ENCODE peak calls at places on chromosomes 13 and 19, in five cellular contexts. One of them, this sample, is unnamed.
A peak's percentile ranks its signal among the peaks of the same experiment; 100 is the strongest.

GRCh38 chr19:41025871-41026270 is 34.8 kb downstream of the CYP2B6 start:
- DNase-seq in neural progenitor cell: peak; percentile 6
- DNase-seq in HCT116: no peak
- DNase-seq in GM23248: no peak
- DNase-seq in MM.1S: no peak
- DNase-seq in this sample: no peak

GRCh38 chr19:41330476-41330875 is 20.5 kb downstream of the CCDC97 start:
- DNase-seq in neural progenitor cell: no peak
- DNase-seq in HCT116: no peak
- DNase-seq in GM23248: no peak
- DNase-seq in MM.1S: no peak
- DNase-seq in this sample: no peak

GRCh38 chr13:32237681-32238080 is 77.5 kb downstream of the ZAR1L start:
- DNase-seq in neural progenitor cell: no peak
- DNase-seq in HCT116: no peak
- DNase-seq in GM23248: no peak
- DNase-seq in MM.1S: no peak
- DNase-seq in this sample: no peak

GRCh38 chr13:33251131-33251629 is 34.4 kb downstream of the STARD13 start:
- DNase-seq in neural progenitor cell: no peak
- DNase-seq in HCT116: peak; percentile 31
- DNase-seq in GM23248: peak; percentile 94
- DNase-seq in MM.1S: peak; percentile 15
- DNase-seq in this sample: no peak

GRCh38 chr19:16794456-16794855 is 34.7 kb upstream of the SIN3B start:
- DNase-seq in neural progenitor cell: no peak
- DNase-seq in HCT116: no peak
- DNase-seq in GM23248: no peak
- DNase-seq in MM.1S: no peak
- DNase-seq in this sample: no peak

GRCh38 chr13:20174656-20175405 is 14.0 kb upstream of the GJA3 start:
- DNase-seq in neural progenitor cell: no peak
- DNase-seq in HCT116: peak; percentile 90
- DNase-seq in GM23248: peak; percentile 100
- DNase-seq in MM.1S: peak; percentile 83
- DNase-seq in this sample: no peak

GRCh38 chr13:94968040-94968756 is 255.9 kb upstream of the SOX21 start:
- DNase-seq in neural progenitor cell: peak; percentile 86
- DNase-seq in HCT116: no peak
- DNase-seq in GM23248: peak; percentile 24
- DNase-seq in MM.1S: no peak
- DNase-seq in this sample: no peak

GRCh38 chr19:58563034-58563573 is 4.7 kb upstream of the UBE2M start:
- DNase-seq in neural progenitor cell: no peak
- DNase-seq in HCT116: no peak
- DNase-seq in GM23248: peak; percentile 33
- DNase-seq in MM.1S: no peak
- DNase-seq in this sample: peak; percentile 40

GRCh38 chr13:52461265-52461664 is 6.0 kb downstream of the CKAP2 start:
- DNase-seq in neural progenitor cell: no peak
- DNase-seq in HCT116: no peak
- DNase-seq in GM23248: no peak
- DNase-seq in MM.1S: no peak
- DNase-seq in this sample: no peak

GRCh38 chr13:89749888-89750287 is 1597.6 kb upstream of the MIR17HG start:
- DNase-seq in neural progenitor cell: no peak
- DNase-seq in HCT116: no peak
- DNase-seq in GM23248: no peak
- DNase-seq in MM.1S: no peak
- DNase-seq in this sample: no peak

GRCh38 chr19:53504903-53505302 is 33.0 kb upstream of the ZNF331 start:
- DNase-seq in neural progenitor cell: no peak
- DNase-seq in HCT116: no peak
- DNase-seq in GM23248: no peak
- DNase-seq in MM.1S: no peak
- DNase-seq in this sample: no peak

GRCh38 chr19:5799247-5800241 is 5.3 kb upstream of the NRTN start:
- DNase-seq in neural progenitor cell: no peak
- DNase-seq in HCT116: no peak
- DNase-seq in GM23248: no peak
- DNase-seq in MM.1S: no peak
- DNase-seq in this sample: no peak

GRCh38 chr19:31350693-31351211 is 1.5 kb upstream of the TSHZ3 start:
- DNase-seq in neural progenitor cell: peak; percentile 88
- DNase-seq in HCT116: no peak
- DNase-seq in GM23248: peak; percentile 87
- DNase-seq in MM.1S: no peak
- DNase-seq in this sample: no peak

GRCh38 chr19:18386543-18387251 is 739 bp downstream of the GDF15 start:
- DNase-seq in neural progenitor cell: no peak
- DNase-seq in HCT116: no peak
- DNase-seq in GM23248: peak; percentile 77
- DNase-seq in MM.1S: no peak
- DNase-seq in this sample: no peak

GRCh38 chr13:90510319-90510718 is 837.2 kb upstream of the MIR17HG start:
- DNase-seq in neural progenitor cell: no peak
- DNase-seq in HCT116: no peak
- DNase-seq in GM23248: no peak
- DNase-seq in MM.1S: no peak
- DNase-seq in this sample: no peak

GRCh38 chr13:49627831-49628652 is at the start of gene ARL11:
- DNase-seq in neural progenitor cell: peak; percentile 44
- DNase-seq in HCT116: no peak
- DNase-seq in GM23248: no peak
- DNase-seq in MM.1S: peak; percentile 30
- DNase-seq in this sample: peak; percentile 93

GRCh38 chr13:32125221-32125621 is 93.6 kb downstream of the FRY start:
- DNase-seq in neural progenitor cell: no peak
- DNase-seq in HCT116: no peak
- DNase-seq in GM23248: peak; percentile 74
- DNase-seq in MM.1S: no peak
- DNase-seq in this sample: no peak

GRCh38 chr19:9735986-9736385 is 32.6 kb downstream of the ZNF846 start:
- DNase-seq in neural progenitor cell: no peak
- DNase-seq in HCT116: no peak
- DNase-seq in GM23248: no peak
- DNase-seq in MM.1S: no peak
- DNase-seq in this sample: no peak

GRCh38 chr13:85729296-85729695 is 69.9 kb downstream of the SLITRK6 start:
- DNase-seq in neural progenitor cell: no peak
- DNase-seq in HCT116: no peak
- DNase-seq in GM23248: no peak
- DNase-seq in MM.1S: no peak
- DNase-seq in this sample: no peak

GRCh38 chr13:43878897-43879322 is 630 bp downstream of the CCDC122 start:
- DNase-seq in neural progenitor cell: peak; percentile 71
- DNase-seq in HCT116: no peak
- DNase-seq in GM23248: peak; percentile 90
- DNase-seq in MM.1S: peak; percentile 31
- DNase-seq in this sample: peak; percentile 33

GRCh38 chr13:18998389-18998788 is 183.2 kb downstream of the TUBA3C start:
- DNase-seq in neural progenitor cell: no peak
- DNase-seq in HCT116: no peak
- DNase-seq in GM23248: no peak
- DNase-seq in MM.1S: no peak
- DNase-seq in this sample: no peak

GRCh38 chr19:4557971-4558941 is 1.2 kb downstream of the SEMA6B start:
- DNase-seq in neural progenitor cell: peak; percentile 67
- DNase-seq in HCT116: no peak
- DNase-seq in GM23248: peak; percentile 45
- DNase-seq in MM.1S: peak; percentile 34
- DNase-seq in this sample: peak; percentile 30

GRCh38 chr19:55406869-55407624 is 541 bp downstream of the UBE2S start:
- DNase-seq in neural progenitor cell: peak; percentile 42
- DNase-seq in HCT116: no peak
- DNase-seq in GM23248: peak; percentile 81
- DNase-seq in MM.1S: peak; percentile 30
- DNase-seq in this sample: peak; percentile 57

GRCh38 chr19:12629215-12629614 is 18.5 kb downstream of the ZNF791 start:
- DNase-seq in neural progenitor cell: no peak
- DNase-seq in HCT116: no peak
- DNase-seq in GM23248: no peak
- DNase-seq in MM.1S: no peak
- DNase-seq in this sample: no peak

GRCh38 chr19:8429044-8429443 is 15.7 kb upstream of the HNRNPM start:
- DNase-seq in neural progenitor cell: no peak
- DNase-seq in HCT116: no peak
- DNase-seq in GM23248: no peak
- DNase-seq in MM.1S: no peak
- DNase-seq in this sample: no peak

GRCh38 chr13:29702912-29703351 is 107.4 kb upstream of the SLC7A1 start:
- DNase-seq in neural progenitor cell: no peak
- DNase-seq in HCT116: no peak
- DNase-seq in GM23248: peak; percentile 96
- DNase-seq in MM.1S: no peak
- DNase-seq in this sample: no peak

GRCh38 chr13:51808811-51809210 is 4.8 kb upstream of the DHRS12 start:
- DNase-seq in neural progenitor cell: no peak
- DNase-seq in HCT116: no peak
- DNase-seq in GM23248: no peak
- DNase-seq in MM.1S: no peak
- DNase-seq in this sample: no peak

GRCh38 chr13:61685683-61686013 is 270.0 kb upstream of the PCDH20 start:
- DNase-seq in neural progenitor cell: peak; percentile 68
- DNase-seq in HCT116: peak; percentile 3
- DNase-seq in GM23248: no peak
- DNase-seq in MM.1S: no peak
- DNase-seq in this sample: no peak

GRCh38 chr19:17951151-17952040 is 15.5 kb upstream of the KCNN1 start:
- DNase-seq in neural progenitor cell: peak; percentile 43
- DNase-seq in HCT116: no peak
- DNase-seq in GM23248: no peak
- DNase-seq in MM.1S: no peak
- DNase-seq in this sample: no peak

GRCh38 chr19:35164418-35164817 is 9.9 kb downstream of the FXYD5 start:
- DNase-seq in neural progenitor cell: no peak
- DNase-seq in HCT116: peak; percentile 81
- DNase-seq in GM23248: no peak
- DNase-seq in MM.1S: no peak
- DNase-seq in this sample: no peak

GRCh38 chr19:46744005-46744691 is 1.7 kb upstream of the FKRP start:
- DNase-seq in neural progenitor cell: no peak
- DNase-seq in HCT116: no peak
- DNase-seq in GM23248: peak; percentile 39
- DNase-seq in MM.1S: no peak
- DNase-seq in this sample: no peak

GRCh38 chr13:51519839-51520238 is 64.4 kb upstream of the WDFY2 start:
- DNase-seq in neural progenitor cell: no peak
- DNase-seq in HCT116: no peak
- DNase-seq in GM23248: peak; percentile 71
- DNase-seq in MM.1S: no peak
- DNase-seq in this sample: no peak

GRCh38 chr13:20945952-20946383 is 43.4 kb upstream of the XPO4 start:
- DNase-seq in neural progenitor cell: peak; percentile 34
- DNase-seq in HCT116: no peak
- DNase-seq in GM23248: peak; percentile 35
- DNase-seq in MM.1S: no peak
- DNase-seq in this sample: no peak

GRCh38 chr13:95627590-95627989 is 16.9 kb downstream of the DZIP1 start:
- DNase-seq in neural progenitor cell: no peak
- DNase-seq in HCT116: no peak
- DNase-seq in GM23248: peak; percentile 76
- DNase-seq in MM.1S: no peak
- DNase-seq in this sample: no peak

GRCh38 chr19:30570194-30570593 is 198.0 kb downstream of the ZNF536 start:
- DNase-seq in neural progenitor cell: no peak
- DNase-seq in HCT116: no peak
- DNase-seq in GM23248: no peak
- DNase-seq in MM.1S: no peak
- DNase-seq in this sample: no peak

GRCh38 chr19:31039151-31039550 is 310.1 kb downstream of the TSHZ3 start:
- DNase-seq in neural progenitor cell: no peak
- DNase-seq in HCT116: no peak
- DNase-seq in GM23248: no peak
- DNase-seq in MM.1S: no peak
- DNase-seq in this sample: no peak

GRCh38 chr13:68676513-68677115 is 1431.0 kb upstream of the ATXN8OS start:
- DNase-seq in neural progenitor cell: no peak
- DNase-seq in HCT116: no peak
- DNase-seq in GM23248: no peak
- DNase-seq in MM.1S: no peak
- DNase-seq in this sample: no peak

GRCh38 chr19:3656073-3656746 is 29.6 kb upstream of the CACTIN start:
- DNase-seq in neural progenitor cell: no peak
- DNase-seq in HCT116: no peak
- DNase-seq in GM23248: peak; percentile 36
- DNase-seq in MM.1S: no peak
- DNase-seq in this sample: no peak

GRCh38 chr19:3606690-3607289 is at the start of gene TBXA2R:
- DNase-seq in neural progenitor cell: peak; percentile 64
- DNase-seq in HCT116: peak; percentile 19
- DNase-seq in GM23248: peak; percentile 86
- DNase-seq in MM.1S: no peak
- DNase-seq in this sample: peak; percentile 27

GRCh38 chr19:48656840-48657474 is 11.0 kb upstream of the CA11 start:
- DNase-seq in neural progenitor cell: no peak
- DNase-seq in HCT116: no peak
- DNase-seq in GM23248: peak; percentile 94
- DNase-seq in MM.1S: no peak
- DNase-seq in this sample: no peak
- TF ChIP-seq EZH2phosphoT487 in neural progenitor cell: no peak
- TF ChIP-seq EZH2phosphoT487 in HCT116: no peak
- TF ChIP-seq EZH2phosphoT487 in GM23248: no peak
- TF ChIP-seq EZH2phosphoT487 in MM.1S: no peak
- TF ChIP-seq EZH2phosphoT487 in this sample: no peak

GRCh38 chr13:80093888-80094287 is 247.0 kb downstream of the SPRY2 start:
- DNase-seq in neural progenitor cell: no peak
- DNase-seq in HCT116: no peak
- DNase-seq in GM23248: no peak
- DNase-seq in MM.1S: no peak
- DNase-seq in this sample: no peak
- H3K36me3 ChIP-seq in neural progenitor cell: no peaks in the 10 kb centered on the region
- H3K36me3 ChIP-seq in HCT116: no peaks in the 10 kb centered on the region
- H3K36me3 ChIP-seq in GM23248: no peaks in the 10 kb centered on the region
- H3K36me3 ChIP-seq in MM.1S: no peaks in the 10 kb centered on the region
- H3K36me3 ChIP-seq in this sample: no peaks in the 10 kb centered on the region

GRCh38 chr13:41018583-41018909 is 570 bp downstream of the ELF1 start:
- DNase-seq in neural progenitor cell: no peak
- DNase-seq in HCT116: no peak
- DNase-seq in GM23248: no peak
- DNase-seq in MM.1S: no peak
- DNase-seq in this sample: no peak
- H3K4me2 ChIP-seq in neural progenitor cell: no peak overlapping the region
- H3K4me2 ChIP-seq in HCT116: peak overlapping the region; percentile 85
- H3K4me2 ChIP-seq in GM23248: peak overlapping the region; percentile 55
- H3K4me2 ChIP-seq in MM.1S: peak overlapping the region; percentile 45
- H3K4me2 ChIP-seq in this sample: peak overlapping the region; percentile 78

GRCh38 chr13:105537113-105537512 is 998.3 kb downstream of the EFNB2 start:
- DNase-seq in neural progenitor cell: no peak
- DNase-seq in HCT116: no peak
- DNase-seq in GM23248: no peak
- DNase-seq in MM.1S: no peak
- DNase-seq in this sample: no peak
- TF ChIP-seq EZH2phosphoT487 in neural progenitor cell: no peak
- TF ChIP-seq EZH2phosphoT487 in HCT116: no peak
- TF ChIP-seq EZH2phosphoT487 in GM23248: no peak
- TF ChIP-seq EZH2phosphoT487 in MM.1S: no peak
- TF ChIP-seq EZH2phosphoT487 in this sample: no peak